ENCODE peak calls at places on chromosomes 4 and X, in six cellular contexts. Z, M, P, A, Q and B are unnamed samples.

GRCh38 chr4:102789317-102789717 is 28.5 kb upstream of the MANBA start:
- DNase-seq in Q (no peak), M (no peak), A (no peak), P (no peak), Z (no peak), B (no peak)

GRCh38 chr4:31328921-31329320 is 608.8 kb downstream of the PCDH7 start:
- DNase-seq in Q (no peak), Z (no peak), P (no peak), M (no peak), A (no peak), B (no peak)

GRCh38 chr4:152102184-152103000 is 341.6 kb upstream of the GATB start:
- DNase-seq in M (no peak), Z (no peak), A (no peak), Q (no peak), P (no peak), B (peak; percentile 35)

GRCh38 chr4:19213388-19213787 is 1038.3 kb upstream of the SLIT2 start:
- DNase-seq in P (no peak), M (no peak), A (no peak), Z (no peak), Q (no peak), B (no peak)

GRCh38 chrX:119411959-119412358 is 12.8 kb downstream of the SLC25A43 start:
- DNase-seq in P (no peak), A (no peak), M (no peak), Q (no peak), Z (no peak), B (no peak)

GRCh38 chr4:73250642-73251041 is 8.0 kb downstream of the ANKRD17 start:
- DNase-seq in Q (no peak), Z (no peak), M (no peak), P (no peak), A (no peak), B (no peak)

GRCh38 chrX:129938081-129938480 is 32.1 kb downstream of the UTP14A start:
- DNase-seq in P (no peak), M (no peak), Z (no peak), Q (no peak), A (no peak), B (no peak)

GRCh38 chr4:180909279-180909678 is 1333.9 kb upstream of the TENM3 start:
- DNase-seq in M (no peak), Z (no peak), Q (peak; percentile 13), P (no peak), A (no peak), B (no peak)

GRCh38 chrX:72554448-72555140 is 18.0 kb downstream of the HDAC8 start:
- DNase-seq in A (no peak), P (peak; percentile 12), Z (no peak), M (no peak), Q (no peak), B (no peak)

GRCh38 chrX:71541546-71542022 is 8.7 kb downstream of the OGT start:
- DNase-seq in A (no peak), P (no peak), Z (no peak), Q (no peak), M (no peak), B (no peak)

GRCh38 chrX:131792356-131792749 is 230.7 kb upstream of the STK26 start:
- DNase-seq in M (peak; percentile 66), P (peak; percentile 47), Z (peak; percentile 54), Q (peak; percentile 60), A (no peak), B (no peak)

GRCh38 chr4:60133414-60133813 is 1066.7 kb upstream of the ADGRL3 start:
- DNase-seq in P (no peak), Q (no peak), Z (no peak), M (no peak), A (no peak), B (no peak)

GRCh38 chr4:8167291-8167690 is 8.7 kb upstream of the ABLIM2 start:
- DNase-seq in Z (no peak), Q (no peak), A (no peak), M (no peak), P (no peak), B (no peak)

GRCh38 chr4:158304694-158305093 is 94.4 kb downstream of the TMEM144 start:
- DNase-seq in M (no peak), A (no peak), P (no peak), Z (no peak), Q (no peak), B (no peak)